ENCODE peak calls at places on chromosomes 5 and 9, in six cellular contexts. X is breast epithelium, D is small intestine, I is prostate gland, Y is SK-N-SH, S is tibial nerve. Q is an unnamed sample.

GRCh38 chr5:56415356-56415765 is 182.2 kb upstream of the ANKRD55 start:
- DNase-seq in D (peak; percentile 25), I (no peak), Y (no peak), S (peak; percentile 64), X (no peak), Q (no peak)

GRCh38 chr9:110126986-110127864 is 80.7 kb downstream of the C9orf152 start:
- DNase-seq in Y (no peak), I (no peak), D (peak; percentile 45), X (no peak), S (peak; percentile 57), Q (no peak)

GRCh38 chr5:54792611-54793404 is 192.6 kb downstream of the ESM1 start:
- DNase-seq in D (no peak), S (no peak), X (no peak), Y (no peak), I (no peak), Q (no peak)

GRCh38 chr5:56321236-56321881 is 88.2 kb upstream of the ANKRD55 start:
- DNase-seq in Y (no peak), S (no peak), I (no peak), X (no peak), D (no peak), Q (no peak)

GRCh38 chr9:104073770-104074133 is 20.4 kb upstream of the SMC2 start:
- DNase-seq in D (no peak), Y (no peak), S (no peak), I (peak; percentile 10), X (no peak), Q (no peak)

GRCh38 chr5:80184235-80185023 is 71.4 kb downstream of the SERINC5 start:
- DNase-seq in X (no peak), S (no peak), D (peak; percentile 46), Y (no peak), I (no peak), Q (no peak)

GRCh38 chr9:92607773-92608172 is 62.2 kb downstream of the IPPK start:
- DNase-seq in I (no peak), Y (peak; percentile 82), S (no peak), D (no peak), X (no peak), Q (no peak)

GRCh38 chr9:127862075-127863011 is 7.9 kb upstream of the ENG start:
- DNase-seq in S (peak; percentile 55), X (no peak), I (peak; percentile 19), Y (no peak), D (peak; percentile 53), Q (no peak)

GRCh38 chr5:72374844-72375243 is 54.7 kb downstream of the PTCD2 start:
- DNase-seq in I (no peak), Y (no peak), X (no peak), S (no peak), D (no peak), Q (no peak)

GRCh38 chr9:134062461-134063087 is 5.3 kb downstream of the BRD3 start:
- DNase-seq in S (no peak), Y (no peak), I (no peak), D (no peak), X (no peak), Q (no peak)

DNA sequence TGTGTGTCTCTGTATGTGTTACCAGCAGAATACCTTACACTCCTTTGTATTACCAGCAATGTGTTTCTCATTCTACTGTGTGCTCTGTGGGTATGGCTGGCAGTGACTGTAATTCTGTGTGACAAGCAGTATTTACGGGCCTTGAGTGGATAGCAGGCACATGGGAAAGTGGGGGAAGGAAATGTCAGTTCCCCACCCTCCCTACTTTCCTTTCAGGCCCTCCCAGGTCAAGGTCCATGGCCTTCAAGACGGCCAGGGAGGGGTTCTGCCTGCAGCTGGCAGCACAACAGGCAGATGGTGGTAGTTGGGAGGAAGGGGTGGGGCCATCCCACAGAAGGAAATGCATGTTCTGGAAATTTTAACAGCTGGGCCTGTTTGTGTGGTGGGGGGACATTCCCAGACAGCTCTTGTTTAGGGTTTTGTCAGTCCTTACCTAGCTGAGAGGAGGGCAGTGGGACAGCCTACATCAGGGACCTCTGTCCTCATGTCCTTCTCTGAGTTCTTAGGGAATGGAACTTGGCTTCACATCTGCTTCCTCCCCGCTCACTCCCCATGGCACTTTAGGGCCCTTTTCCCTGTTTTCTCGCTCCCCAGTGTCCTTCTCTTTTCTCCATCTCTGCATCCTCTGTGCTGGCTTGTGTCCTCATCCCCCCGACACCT is 14.6 kb upstream of the TNIP1 start:
- DNase-seq in S (no peak), D (peak; percentile 99), X (no peak), I (no peak), Y (peak; percentile 36), Q (no peak)
- H3K27ac ChIP-seq in S (peak overlapping the region; percentile 73), D (peak overlapping the region; percentile 97), X (peak overlapping the region; percentile 10), I (no peak overlapping the region), Y (no peak overlapping the region), Q (peak overlapping the region; percentile 99)

DNA sequence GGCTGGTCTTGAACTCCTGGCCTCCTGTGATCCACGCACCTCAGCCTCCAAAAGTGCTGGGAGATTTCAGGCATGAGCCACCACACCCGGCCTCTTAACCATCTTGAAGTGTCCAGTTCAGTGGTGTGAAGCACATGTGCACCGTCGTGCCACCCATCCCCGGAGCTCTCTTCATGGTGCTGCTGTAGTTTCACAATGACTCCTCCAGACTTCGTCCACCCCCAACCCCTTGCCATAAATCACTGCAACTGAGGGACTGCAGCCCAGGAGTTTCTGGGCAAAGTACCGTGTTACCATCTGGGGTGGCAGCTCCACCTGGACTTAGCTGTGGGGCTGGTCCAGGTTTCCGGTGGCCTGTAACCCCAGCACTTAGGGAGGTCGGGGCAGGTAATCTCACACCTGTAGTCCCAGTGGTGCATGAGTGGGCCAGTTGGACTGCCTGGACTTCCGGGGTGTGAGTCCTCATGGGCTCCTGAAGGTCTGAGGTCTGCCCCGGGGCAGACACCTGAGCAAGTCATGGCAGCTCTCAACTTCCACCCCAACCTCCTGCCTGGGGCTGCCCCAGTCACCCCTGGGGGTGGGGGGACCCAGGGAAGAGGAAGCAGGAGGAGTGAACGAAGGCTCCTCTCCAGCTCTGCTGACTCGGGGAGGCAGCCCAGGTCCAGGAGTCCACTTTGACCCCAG is 6.6 kb upstream of the N4BP3 start:
- DNase-seq in D (no peak), Y (no peak), S (no peak), X (no peak), I (no peak), Q (no peak)
- H3K27ac ChIP-seq in D (no peak overlapping the region), Y (no peak overlapping the region), S (no peak overlapping the region), X (peak overlapping the region; percentile 78), I (no peak overlapping the region), Q (peak overlapping the region; percentile 32)

DNA sequence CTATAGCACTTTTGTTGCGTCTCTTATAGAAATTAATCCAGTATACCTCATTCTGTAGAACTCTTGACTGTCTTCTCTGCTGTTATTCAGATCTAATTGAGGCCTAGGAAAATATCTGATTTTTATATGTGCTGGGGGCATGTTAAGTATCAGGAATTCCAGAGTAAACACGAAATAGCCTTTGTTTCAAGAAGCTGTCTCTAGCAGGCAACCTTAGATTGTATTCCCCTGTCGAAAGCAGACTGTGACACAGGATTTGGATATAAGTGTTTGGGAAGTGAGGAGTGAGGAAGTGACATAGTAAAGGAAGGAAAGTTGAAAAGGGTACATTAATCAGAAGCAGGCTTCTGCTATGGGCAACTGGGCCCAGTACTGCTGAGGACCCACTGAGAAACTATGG is 72.1 kb upstream of the RASA1 start:
- DNase-seq in X (no peak), S (no peak), I (no peak), D (no peak), Y (no peak), Q (no peak)
- H3K27ac ChIP-seq in X (no peak overlapping the region), S (no peak overlapping the region), I (no peak overlapping the region), D (no peak overlapping the region), Y (peak overlapping the region; percentile 77), Q (peak overlapping the region; percentile 25)

GRCh38 chr5:24691073-24691472 is 46.3 kb upstream of the CDH10 start:
- DNase-seq in X (no peak), I (no peak), Y (no peak), D (no peak), S (no peak), Q (no peak)

GRCh38 chr5:24693609-24694008 is 48.8 kb upstream of the CDH10 start:
- DNase-seq in D (no peak), S (no peak), I (no peak), Y (no peak), X (no peak), Q (no peak)
- H3K27ac ChIP-seq in D (no peak overlapping the region), S (no peak overlapping the region), I (no peak overlapping the region), Y (no peak overlapping the region), X (no peak overlapping the region), Q (no peak overlapping the region)

GRCh38 chr5:18067615-18068014 is 433.4 kb downstream of the TAF11L14 start:
- DNase-seq in I (no peak), D (no peak), Y (no peak), S (no peak), X (no peak), Q (no peak)

GRCh38 chr5:18069790-18070189 is 435.5 kb downstream of the TAF11L14 start:
- DNase-seq in D (no peak), I (no peak), X (no peak), S (no peak), Y (no peak), Q (no peak)

GRCh38 chr5:18072600-18072999 is 438.3 kb downstream of the TAF11L14 start:
- DNase-seq in S (no peak), Y (no peak), D (no peak), I (no peak), X (no peak), Q (peak; percentile 26)

GRCh38 chr5:18068851-18069250 is 434.6 kb downstream of the TAF11L14 start:
- DNase-seq in S (no peak), I (no peak), Y (no peak), X (no peak), D (no peak), Q (no peak)
- H3K27ac ChIP-seq in S (no peak overlapping the region), I (no peak overlapping the region), Y (no peak overlapping the region), X (no peak overlapping the region), D (no peak overlapping the region), Q (no peak overlapping the region)

GRCh38 chr9:89452561-89452960 is 45.4 kb downstream of the SEMA4D start:
- DNase-seq in S (no peak), X (no peak), Y (no peak), I (no peak), D (no peak), Q (no peak)

GRCh38 chr9:89450213-89450612 is 47.7 kb downstream of the SEMA4D start:
- DNase-seq in X (no peak), D (no peak), Y (no peak), S (no peak), I (no peak), Q (no peak)

GRCh38 chr9:89454498-89455355 is 43.2 kb downstream of the SEMA4D start:
- DNase-seq in X (no peak), Y (no peak), S (no peak), I (no peak), D (no peak), Q (no peak)

GRCh38 chr9:89455356-89455824 is 42.5 kb downstream of the SEMA4D start:
- DNase-seq in S (no peak), I (no peak), Y (no peak), D (no peak), X (no peak), Q (no peak)

GRCh38 chr9:89453452-89453851 is 44.5 kb downstream of the SEMA4D start:
- DNase-seq in D (no peak), S (no peak), X (no peak), I (no peak), Y (no peak), Q (no peak)
- H3K27ac ChIP-seq in D (no peak overlapping the region), S (no peak overlapping the region), X (no peak overlapping the region), I (no peak overlapping the region), Y (peak overlapping the region; percentile 77), Q (no peak overlapping the region)

GRCh38 chr5:126120939-126121338 is 302.3 kb upstream of the GRAMD2B start:
- DNase-seq in X (no peak), S (no peak), I (no peak), D (no peak), Y (no peak), Q (no peak)
- H3K27ac ChIP-seq in X (no peak overlapping the region), S (no peak overlapping the region), I (no peak overlapping the region), D (no peak overlapping the region), Y (no peak overlapping the region), Q (no peak overlapping the region)